ENCODE peak calls at places on chromosomes 6 and 20, in seven cellular contexts. D is aorta; U is epithelial cell of proximal tubule; I is stimulated activated CD4-positive, alpha-beta T cell treated with anti-CD3 and anti-CD28 coated beads, TNF-alpha, amount 100 ng/mL, for 1 hour; P is NCI-H748 treated with DMSO at 0.1 percent for 48 hours; C is activated naive CD4-positive, alpha-beta T cell; B is dermis blood vessel endothelial cell. K is an unnamed sample.

GRCh38 chr6:41568585-41569384 is 22.6 kb downstream of the FOXP4 start:
- DNase-seq in P (peak; percentile 54), U (no peak), B (no peak), I (no peak), C (no peak), D (no peak), K (no peak)

GRCh38 chr6:31738048-31738979 is 1.5 kb upstream of the MSH5 start:
- DNase-seq in B (peak; percentile 95), D (peak; percentile 79), P (peak; percentile 89), I (no peak), U (peak; percentile 87), C (no peak), K (no peak)

GRCh38 chr6:139926711-139927110 is 552.3 kb upstream of the CITED2 start:
- DNase-seq in I (no peak), B (no peak), C (no peak), U (no peak), D (no peak), P (no peak), K (no peak)

GRCh38 chr6:163405412-163406309 is 8.9 kb upstream of the QKI start:
- DNase-seq in I (no peak), P (no peak), U (no peak), C (no peak), B (peak; percentile 45), D (peak; percentile 90), K (no peak)

GRCh38 chr20:38730167-38730988 is 6.1 kb downstream of the SLC32A1 start:
- DNase-seq in D (no peak), P (no peak), B (no peak), I (no peak), C (no peak), U (no peak), K (no peak)

GRCh38 chr6:165847407-165848098 is 184.5 kb upstream of the PDE10A start:
- DNase-seq in B (no peak), C (no peak), D (no peak), U (no peak), I (no peak), P (no peak), K (no peak)

GRCh38 chr6:122730775-122731386 is 48.6 kb upstream of the FABP7 start:
- DNase-seq in U (no peak), I (no peak), D (no peak), P (peak; percentile 76), C (no peak), B (peak; percentile 57), K (no peak)

GRCh38 chr20:63409066-63409833 is 48.1 kb upstream of the CHRNA4 start:
- DNase-seq in P (no peak), U (no peak), B (no peak), I (no peak), C (no peak), D (no peak), K (no peak)

GRCh38 chr6:81241126-81241525 is 511.4 kb downstream of the TENT5A start:
- DNase-seq in D (no peak), C (no peak), I (no peak), U (no peak), B (no peak), P (no peak), K (no peak)

GRCh38 chr6:33861722-33862121 is 57.9 kb upstream of the MLN start:
- DNase-seq in I (no peak), P (no peak), B (no peak), U (no peak), D (no peak), C (no peak), K (no peak)

GRCh38 chr20:42204261-42204660 is 586.1 kb upstream of the CHD6 start:
- DNase-seq in D (no peak), B (no peak), U (no peak), P (peak; percentile 6), I (no peak), C (no peak), K (no peak)

GRCh38 chr6:139569561-139569960 is 195.1 kb upstream of the CITED2 start:
- DNase-seq in C (no peak), D (no peak), P (no peak), U (no peak), I (no peak), B (peak; percentile 55), K (no peak)

GRCh38 chr20:13249118-13249859 is 28.2 kb downstream of the ISM1 start:
- DNase-seq in P (no peak), D (peak; percentile 53), I (no peak), B (no peak), C (no peak), U (no peak), K (no peak)

GRCh38 chr6:164947174-164947573 is 362.2 kb downstream of the C6orf118 start:
- DNase-seq in B (no peak), U (no peak), P (no peak), C (no peak), D (no peak), I (no peak), K (no peak)